ENCODE peak calls at places on chromosomes 16 and 17, in four cellular contexts. P, N, T and Z are unnamed samples.
A peak's percentile ranks its signal among the peaks of the same experiment; 100 is the strongest.

GRCh38 chr16:58194790-58195189 is 3.1 kb downstream of the CSNK2A2 start:
- DNase-seq in P (no peak), N (no peak), T (no peak), Z (no peak)

GRCh38 chr16:53781023-53781605 is 77.2 kb downstream of the FTO start:
- DNase-seq in P (no peak), N (no peak), T (no peak), Z (no peak)

GRCh38 chr17:1588781-1589585 is 26.4 kb upstream of the PITPNA start:
- DNase-seq in P (no peak), N (peak; percentile 30), T (no peak), Z (peak; percentile 59)

GRCh38 chr16:70416748-70417616 is 21.9 kb downstream of the ST3GAL2 start:
- DNase-seq in P (no peak), N (peak; percentile 75), T (no peak), Z (no peak)

GRCh38 chr16:67562918-67563707 is 787 bp downstream of the CTCF start:
- DNase-seq in P (peak; percentile 33), N (peak; percentile 75), T (peak; percentile 16), Z (no peak)

GRCh38 chr16:49546059-49546458 is 172.5 kb downstream of the C16orf78 start:
- DNase-seq in P (no peak), N (no peak), T (no peak), Z (no peak)

GRCh38 chr17:32909787-32910369 is 18.1 kb upstream of the TMEM98 start:
- DNase-seq in P (peak; percentile 88), N (peak; percentile 67), T (peak; percentile 90), Z (no peak)

GRCh38 chr16:14302399-14303181 is 231.5 kb downstream of the MRTFB start:
- DNase-seq in P (no peak), N (no peak), T (no peak), Z (no peak)

GRCh38 chr17:65064452-65065019 is 8.0 kb upstream of the GNA13 start:
- DNase-seq in P (peak; percentile 73), N (no peak), T (peak; percentile 29), Z (no peak)

GRCh38 chr16:78452030-78452429 is 352.6 kb downstream of the WWOX start:
- DNase-seq in P (no peak), N (no peak), T (no peak), Z (no peak)

GRCh38 chr16:84689126-84689525 is 10.7 kb upstream of the USP10 start:
- DNase-seq in P (peak; percentile 89), N (no peak), T (peak; percentile 89), Z (no peak)

GRCh38 chr17:38729886-38730525 is at the start of gene CISD3:
- DNase-seq in P (peak; percentile 49), N (peak; percentile 83), T (no peak), Z (peak; percentile 74)

GRCh38 chr17:32152130-32152529 is 9.8 kb downstream of the RHOT1 start:
- DNase-seq in P (no peak), N (no peak), T (no peak), Z (no peak)

GRCh38 chr17:51118330-51119195 is 2.1 kb downstream of the SPAG9 start:
- DNase-seq in P (no peak), N (no peak), T (no peak), Z (no peak)

GRCh38 chr17:35167666-35168065 is 20.0 kb downstream of the UNC45B start:
- DNase-seq in P (peak; percentile 56), N (no peak), T (peak; percentile 29), Z (no peak)

GRCh38 chr17:56870163-56870651 is 36.3 kb downstream of the DGKE start:
- DNase-seq in P (no peak), N (no peak), T (no peak), Z (no peak)

GRCh38 chr17:80892900-80893603 is 98.6 kb upstream of the CHMP6 start:
- DNase-seq in P (no peak), N (no peak), T (peak; percentile 70), Z (peak; percentile 61)

GRCh38 chr17:78040561-78041400 is 82.3 kb downstream of the TNRC6C start:
- DNase-seq in P (peak; percentile 52), N (no peak), T (peak; percentile 43), Z (peak; percentile 49)

GRCh38 chr16:67525176-67525860 is 3.3 kb upstream of the RIPOR1 start:
- DNase-seq in P (peak; percentile 37), N (no peak), T (no peak), Z (no peak)

GRCh38 chr16:24980077-24980793 is 34.9 kb downstream of the ARHGAP17 start:
- DNase-seq in P (no peak), N (no peak), T (no peak), Z (no peak)

GRCh38 chr16:53960954-53961616 is 257.1 kb downstream of the FTO start:
- DNase-seq in P (no peak), N (no peak), T (no peak), Z (no peak)

GRCh38 chr16:58628845-58629680 is 563 bp downstream of the CNOT1 start:
- DNase-seq in P (no peak), N (peak; percentile 72), T (no peak), Z (peak; percentile 55)

GRCh38 chr17:3903051-3903825 is 10.4 kb upstream of the CAMKK1 start:
- DNase-seq in P (no peak), N (no peak), T (no peak), Z (no peak)

GRCh38 chr16:89004209-89004831 is 27.3 kb upstream of the CBFA2T3 start:
- DNase-seq in P (peak; percentile 4), N (no peak), T (no peak), Z (no peak)

GRCh38 chr17:82304826-82305726 is 12.3 kb downstream of the CD7 start:
- DNase-seq in P (no peak), N (no peak), T (no peak), Z (no peak)

GRCh38 chr17:3004925-3005324 is 58.5 kb downstream of the OR1D5 start:
- DNase-seq in P (no peak), N (no peak), T (no peak), Z (no peak)

GRCh38 chr16:54586474-54587175 is 300.0 kb upstream of the IRX3 start:
- DNase-seq in P (no peak), N (no peak), T (no peak), Z (no peak)

GRCh38 chr17:39581071-39581831 is 26.5 kb downstream of the NEUROD2 start:
- DNase-seq in P (no peak), N (no peak), T (no peak), Z (no peak)

GRCh38 chr16:22116095-22116700 is 23.9 kb downstream of the VWA3A start:
- DNase-seq in P (no peak), N (no peak), T (no peak), Z (no peak)
- TF ChIP-seq CTCF in P (no peak), N (peak; percentile 44), T (no peak), Z (no peak)

GRCh38 chr17:9408381-9408780 is 167.2 kb downstream of the STX8 start:
- DNase-seq in P (peak; percentile 6), N (no peak), T (peak; percentile 15), Z (no peak)

GRCh38 chr17:9401434-9401833 is 174.2 kb downstream of the STX8 start:
- DNase-seq in P (peak; percentile 10), N (no peak), T (peak; percentile 49), Z (no peak)

GRCh38 chr17:9403207-9403606 is 172.4 kb downstream of the STX8 start:
- DNase-seq in P (no peak), N (no peak), T (no peak), Z (no peak)

GRCh38 chr17:9406046-9406631 is 169.5 kb downstream of the STX8 start:
- DNase-seq in P (no peak), N (no peak), T (no peak), Z (no peak)

DNA sequence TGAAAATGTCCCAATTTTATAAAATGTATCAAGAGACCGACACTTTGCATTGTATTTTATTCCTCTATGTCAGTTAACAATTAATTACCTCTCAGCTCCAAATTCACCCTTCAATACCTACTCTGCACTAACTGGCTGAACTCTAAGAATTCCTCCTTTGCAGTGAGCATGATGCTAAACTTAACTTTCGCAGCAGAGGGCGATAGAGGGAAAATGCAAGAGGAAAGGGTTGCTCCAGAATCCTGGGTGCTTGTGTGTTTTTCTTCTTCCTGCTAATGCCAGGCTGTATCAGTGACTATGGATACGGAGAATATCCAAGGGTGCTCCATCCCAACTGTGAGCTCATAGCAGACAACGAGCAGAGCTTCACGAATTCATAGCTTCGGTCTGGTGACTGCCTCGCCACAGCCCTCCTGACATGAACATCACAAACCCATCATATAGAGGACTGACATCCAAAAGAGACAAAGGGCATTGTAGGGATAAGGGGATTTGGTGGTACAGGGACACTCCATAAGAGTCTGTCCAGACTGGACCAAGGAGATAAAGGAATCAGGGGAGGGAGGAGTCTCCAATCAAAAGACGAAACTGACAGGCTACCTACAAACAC is 172.9 kb downstream of the STX8 start:
- DNase-seq in P (peak; percentile 23), N (no peak), T (peak; percentile 25), Z (no peak)
- TF ChIP-seq CTCF in P (peak; percentile 71), N (peak; percentile 26), T (peak; percentile 61), Z (peak; percentile 63)

GRCh38 chr16:10976663-10977062 is 32.3 kb downstream of the CLEC16A start:
- DNase-seq in P (no peak), N (no peak), T (no peak), Z (no peak)
- TF ChIP-seq CTCF in P (no peak), N (no peak), T (no peak), Z (no peak)

DNA sequence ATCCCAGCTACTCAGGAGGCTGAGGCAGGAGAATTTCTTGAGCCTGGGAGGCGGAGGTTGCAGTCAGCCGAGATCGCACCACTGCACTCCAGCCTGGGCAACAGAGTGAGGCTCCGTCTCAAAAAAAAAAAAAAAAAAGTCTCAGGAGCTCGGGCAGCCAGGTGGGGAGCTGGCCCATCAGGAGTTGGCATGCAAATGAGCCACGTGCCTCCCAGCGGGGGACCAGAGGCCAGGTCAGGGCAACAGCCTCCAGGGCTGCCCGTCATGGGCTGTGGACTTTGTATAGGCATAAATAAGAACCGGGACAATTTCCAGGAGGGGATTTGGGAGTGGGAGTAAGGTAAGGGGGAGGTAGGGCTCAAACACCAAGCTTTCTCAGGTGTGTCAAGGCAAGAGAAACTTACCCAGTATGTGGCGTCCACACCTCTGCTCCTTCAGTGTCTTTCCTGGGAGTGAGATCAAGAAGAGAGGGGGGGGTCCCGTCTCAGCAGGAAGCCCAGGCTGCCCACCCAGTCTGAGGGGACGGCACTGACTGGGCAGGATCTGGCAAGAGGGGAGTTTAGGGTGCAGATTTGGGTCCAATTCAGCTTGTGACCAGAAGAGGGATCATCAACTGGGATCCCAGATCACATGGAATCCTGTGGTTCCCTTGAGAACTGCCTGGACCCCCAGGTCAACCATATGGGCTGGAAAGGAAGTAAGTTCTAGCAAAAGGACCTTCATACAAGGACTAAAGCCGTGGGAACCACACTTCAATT is 22.3 kb upstream of the G6PC1 start:
- DNase-seq in P (no peak), N (no peak), T (no peak), Z (no peak)
- TF ChIP-seq CTCF in P (peak; percentile 34), N (no peak), T (peak; percentile 15), Z (no peak)

GRCh38 chr16:86609661-86610060 is 31.3 kb downstream of the FOXL1 start:
- DNase-seq in P (no peak), N (no peak), T (no peak), Z (no peak)

GRCh38 chr16:86610779-86611516 is 32.6 kb downstream of the FOXL1 start:
- DNase-seq in P (no peak), N (no peak), T (no peak), Z (no peak)

GRCh38 chr16:86605950-86606349 is 27.6 kb downstream of the FOXL1 start:
- DNase-seq in P (no peak), N (no peak), T (no peak), Z (no peak)

GRCh38 chr16:86609115-86609514 is 30.8 kb downstream of the FOXL1 start:
- DNase-seq in P (peak; percentile 96), N (no peak), T (peak; percentile 70), Z (no peak)

GRCh38 chr16:86608301-86608747 is 30.0 kb downstream of the FOXL1 start:
- DNase-seq in P (no peak), N (no peak), T (no peak), Z (no peak)
- TF ChIP-seq CTCF in P (peak; percentile 51), N (no peak), T (peak; percentile 38), Z (no peak)